ENCODE peak calls at places on chromosomes 5 and 9, in six cellular contexts. O, X, I, P, B and J are unnamed samples.

GRCh38 chr9:81849631-81850259 is 78.5 kb upstream of the SPATA31D4 start:
- DNase-seq in X (no peak), B (no peak), I (no peak), O (no peak), P (no peak), J (no peak)

GRCh38 chr9:129319938-129320481 is 141.9 kb upstream of the IER5L start:
- DNase-seq in X (no peak), O (no peak), B (no peak), P (no peak), I (no peak), J (peak)

GRCh38 chr5:61599370-61600140 is 267.5 kb downstream of the ZSWIM6 start:
- DNase-seq in O (peak), X (peak), P (no peak), B (no peak), I (no peak), J (no peak)

GRCh38 chr5:1529498-1529897 is 5.7 kb upstream of the LPCAT1 start:
- DNase-seq in B (no peak), X (no peak), O (no peak), P (no peak), I (no peak), J (no peak)

GRCh38 chr5:36079200-36079761 is 12.6 kb upstream of the UGT3A2 start:
- DNase-seq in O (peak), I (peak), P (no peak), X (peak), B (no peak), J (no peak)

GRCh38 chr9:112787942-112788341 is 37.4 kb downstream of the SNX30 start:
- DNase-seq in B (no peak), O (no peak), I (no peak), P (no peak), X (no peak), J (no peak)

GRCh38 chr5:97078958-97079357 is 63.5 kb downstream of the LIX1 start:
- DNase-seq in B (no peak), I (no peak), X (no peak), P (no peak), O (peak), J (no peak)

GRCh38 chr9:4691794-4692193 is 12.4 kb downstream of the CDC37L1 start:
- DNase-seq in O (no peak), B (no peak), I (no peak), P (no peak), X (no peak), J (no peak)

GRCh38 chr5:21688655-21689054 is 1164.5 kb downstream of the CDH12 start:
- DNase-seq in P (no peak), I (no peak), X (no peak), B (no peak), O (no peak), J (no peak)

GRCh38 chr9:81602887-81603680 is 86.3 kb downstream of the TLE1 start:
- DNase-seq in B (no peak), I (no peak), O (no peak), X (no peak), P (no peak), J (no peak)

GRCh38 chr9:132160802-132161742 is 786 bp upstream of the NTNG2 start:
- DNase-seq in I (no peak), O (no peak), P (no peak), B (peak), X (no peak), J (peak)